ENCODE peak calls at places on chromosome 2, in eight cellular contexts. T, Q, N, K, O, C, G and D are unnamed samples.

GRCh38 chr2:102238039-102238756 is 51.4 kb downstream of the IL1RL2 start:
- DNase-seq in C (no peak), N (no peak), G (peak; percentile 57), O (no peak), T (no peak), Q (no peak), K (no peak), D (peak; percentile 70)

GRCh38 chr2:23592061-23592685 is 207.2 kb downstream of the KLHL29 start:
- DNase-seq in T (no peak), C (peak; percentile 64), G (no peak), K (no peak), N (no peak), O (no peak), Q (no peak), D (no peak)

GRCh38 chr2:86764661-86765307 is 25.9 kb downstream of the CD8A start:
- DNase-seq in Q (peak; percentile 26), N (no peak), G (no peak), C (no peak), K (no peak), T (no peak), O (no peak), D (peak; percentile 33)

GRCh38 chr2:108169982-108170625 is 69.7 kb upstream of the SULT1C3 start:
- DNase-seq in O (no peak), N (no peak), T (no peak), G (no peak), Q (no peak), K (no peak), C (no peak), D (no peak)

GRCh38 chr2:222730346-222731065 is 59.0 kb downstream of the MOGAT1 start:
- DNase-seq in G (no peak), O (no peak), N (no peak), C (no peak), Q (no peak), K (no peak), T (no peak), D (no peak)

GRCh38 chr2:174717916-174718315 is 46.4 kb downstream of the CHRNA1 start:
- DNase-seq in N (no peak), T (no peak), K (no peak), Q (no peak), G (no peak), O (no peak), C (no peak), D (no peak)

GRCh38 chr2:200262047-200262446 is 44.4 kb upstream of the SPATS2L start:
- DNase-seq in O (no peak), G (no peak), K (no peak), C (no peak), T (no peak), N (no peak), Q (no peak), D (no peak)

GRCh38 chr2:36449943-36450392 is 94.4 kb downstream of the CRIM1 start:
- DNase-seq in C (no peak), Q (no peak), T (no peak), K (no peak), O (no peak), N (no peak), G (no peak), D (no peak)

GRCh38 chr2:108909275-108909823 is 79.7 kb downstream of the EDAR start:
- DNase-seq in K (no peak), G (no peak), T (no peak), C (peak; percentile 51), O (no peak), Q (no peak), N (no peak), D (no peak)

GRCh38 chr2:201471732-201472395 is 20.3 kb downstream of the STRADB start:
- DNase-seq in N (no peak), O (no peak), G (no peak), Q (no peak), K (no peak), C (no peak), T (no peak), D (no peak)

GRCh38 chr2:20588918-20589871 is 61.7 kb downstream of the HS1BP3 start:
- DNase-seq in O (peak; percentile 15), C (peak; percentile 55), Q (no peak), N (peak; percentile 24), G (no peak), K (peak; percentile 11), T (peak; percentile 11), D (no peak)

GRCh38 chr2:242059566-242059965 is 190.0 kb downstream of the RTP5 start:
- DNase-seq in O (no peak), K (no peak), Q (no peak), T (no peak), G (no peak), C (no peak), N (no peak), D (no peak)

GRCh38 chr2:242065456-242065855 is 195.9 kb downstream of the RTP5 start:
- DNase-seq in T (no peak), Q (no peak), O (no peak), K (no peak), G (no peak), N (no peak), C (no peak), D (no peak)

GRCh38 chr2:242060212-242060835 is 190.8 kb downstream of the RTP5 start:
- DNase-seq in N (no peak), O (no peak), T (no peak), K (no peak), G (no peak), C (no peak), Q (no peak), D (no peak)

GRCh38 chr2:242064364-242065250 is 195.1 kb downstream of the RTP5 start:
- DNase-seq in Q (no peak), G (no peak), C (peak; percentile 54), O (no peak), K (no peak), T (no peak), N (no peak), D (no peak)

DNA sequence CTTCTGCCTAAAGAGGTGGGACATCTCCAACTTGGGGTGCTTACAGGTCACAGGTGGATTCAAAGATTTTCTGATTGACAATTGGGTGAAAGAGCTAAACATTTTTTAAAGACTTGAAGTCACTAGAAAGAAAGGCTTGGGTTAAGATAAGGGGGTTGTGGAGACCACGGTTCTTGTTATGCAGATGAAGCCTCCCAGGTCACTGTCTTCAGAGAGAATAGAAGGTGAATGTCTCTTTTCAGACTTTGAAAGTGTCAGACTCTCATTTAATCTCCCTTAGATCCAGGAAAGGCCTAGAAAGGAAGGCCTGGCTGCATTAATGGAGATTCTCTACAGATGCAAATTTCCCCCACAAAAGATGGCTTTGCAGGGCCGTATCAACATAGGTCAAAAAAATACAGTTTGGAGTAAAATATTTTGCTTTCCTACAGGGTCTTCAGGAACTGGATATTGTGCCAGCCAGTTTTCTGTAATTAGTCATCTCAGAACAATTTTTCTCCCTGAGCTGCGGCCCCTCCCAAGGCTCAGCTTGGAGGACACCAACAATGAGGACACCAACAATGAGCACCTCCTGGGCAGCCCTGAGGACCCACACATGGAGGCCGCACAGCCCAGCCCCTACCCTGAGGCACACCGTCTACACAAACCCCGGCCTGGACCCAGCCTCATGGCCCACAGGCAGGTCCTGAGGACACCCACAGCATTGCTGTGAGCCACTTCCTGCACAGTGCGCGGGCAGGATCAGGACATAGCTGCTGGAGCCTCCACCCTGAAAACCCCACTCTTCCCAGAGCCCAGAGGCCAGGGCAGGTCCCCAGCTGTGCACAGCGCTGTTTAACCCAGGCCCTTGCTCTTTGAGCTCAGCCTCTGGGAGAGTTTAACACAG is 194.1 kb downstream of the RTP5 start:
- DNase-seq in Q (no peak), C (peak; percentile 59), N (no peak), T (no peak), G (no peak), K (no peak), O (no peak), D (no peak)
- H3K27ac ChIP-seq in Q (no peak overlapping the region), C (no peak overlapping the region), N (no peak overlapping the region), T (no peak overlapping the region), G (no peak overlapping the region), K (no peak overlapping the region), O (no peak overlapping the region), D (no peak overlapping the region)

GRCh38 chr2:16080071-16080470 is 139.7 kb downstream of the MYCN start:
- DNase-seq in K (no peak), N (no peak), Q (no peak), G (no peak), O (no peak), C (no peak), T (no peak), D (no peak)

GRCh38 chr2:16082276-16082675 is 141.9 kb downstream of the MYCN start:
- DNase-seq in Q (no peak), N (no peak), C (no peak), O (no peak), T (no peak), G (no peak), K (no peak), D (no peak)

GRCh38 chr2:16081316-16082200 is 141.2 kb downstream of the MYCN start:
- DNase-seq in G (no peak), C (no peak), T (no peak), N (no peak), O (no peak), Q (no peak), K (no peak), D (no peak)

GRCh38 chr2:16079637-16080036 is 139.3 kb downstream of the MYCN start:
- DNase-seq in T (no peak), O (no peak), K (no peak), G (no peak), C (no peak), N (no peak), Q (no peak), D (no peak)

GRCh38 chr2:16080516-16080915 is 140.2 kb downstream of the MYCN start:
- DNase-seq in N (no peak), Q (no peak), K (no peak), T (no peak), O (no peak), G (no peak), C (no peak), D (no peak)
- H3K27ac ChIP-seq in N (no peak overlapping the region), Q (no peak overlapping the region), K (no peak overlapping the region), T (no peak overlapping the region), O (no peak overlapping the region), G (no peak overlapping the region), C (no peak overlapping the region), D (no peak overlapping the region)

GRCh38 chr2:85502720-85503119 is 36.2 kb upstream of the MAT2A start:
- DNase-seq in T (no peak), N (no peak), Q (no peak), G (no peak), K (no peak), C (no peak), O (no peak), D (no peak)

GRCh38 chr2:85504434-85505261 is 34.3 kb upstream of the MAT2A start:
- DNase-seq in O (peak; percentile 81), K (peak; percentile 33), C (no peak), Q (no peak), G (peak; percentile 76), T (peak; percentile 26), N (no peak), D (peak; percentile 94)

GRCh38 chr2:85505551-85506238 is 33.3 kb upstream of the MAT2A start:
- DNase-seq in N (no peak), G (no peak), O (no peak), C (no peak), T (no peak), Q (no peak), K (no peak), D (no peak)

GRCh38 chr2:85503168-85503610 is 35.8 kb upstream of the MAT2A start:
- DNase-seq in T (peak; percentile 38), Q (no peak), N (no peak), C (peak; percentile 59), O (no peak), G (no peak), K (no peak), D (no peak)

GRCh38 chr2:85503611-85504433 is 35.1 kb upstream of the MAT2A start:
- DNase-seq in O (no peak), T (no peak), Q (no peak), K (no peak), N (no peak), C (no peak), G (no peak), D (no peak)
- H3K27ac ChIP-seq in O (no peak overlapping the region), T (peak overlapping the region; percentile 72), Q (no peak overlapping the region), K (no peak overlapping the region), N (no peak overlapping the region), C (no peak overlapping the region), G (peak overlapping the region; percentile 55), D (no peak overlapping the region)

GRCh38 chr2:62219407-62220159 is 23.7 kb downstream of the B3GNT2 start:
- DNase-seq in K (no peak), O (no peak), Q (no peak), N (no peak), T (no peak), C (no peak), G (no peak), D (no peak)
- H3K27ac ChIP-seq in K (peak overlapping the region; percentile 13), O (peak overlapping the region; percentile 20), Q (no peak overlapping the region), N (no peak overlapping the region), T (peak overlapping the region; percentile 30), C (peak overlapping the region; percentile 51), G (peak overlapping the region; percentile 60), D (peak overlapping the region; percentile 57)